ENCODE peak calls at places on chromosomes 13 and 19, in eight cellular contexts. R is putamen; I is GDM1; A is stimulated activated CD8-positive, alpha-beta memory T cell treated with anti-CD3 and anti-CD28 coated beads, Interleukin-4, amount 100 ng/mL, for 24 hours; G is neural crest cell; E is central memory CD8-positive, alpha-beta T cell; F is PC-3; P is sigmoid colon. Y is an unnamed sample.

GRCh38 chr13:27921421-27921960 is 1.7 kb downstream of the PDX1 start:
- DNase-seq in I (no peak), G (no peak), E (no peak), P (no peak), F (no peak), R (no peak), A (no peak), Y (no peak)

GRCh38 chr13:112067871-112068305 is 939 bp downstream of the SOX1 start:
- DNase-seq in E (no peak), R (no peak), I (no peak), G (no peak), A (no peak), F (no peak), P (no peak), Y (no peak)

GRCh38 chr19:36009220-36009619 is 607 bp upstream of the SYNE4 start:
- DNase-seq in E (no peak), A (peak), G (peak), R (no peak), I (no peak), F (peak), P (peak), Y (no peak)

GRCh38 chr13:109819851-109820250 is 33.5 kb upstream of the IRS2 start:
- DNase-seq in A (no peak), G (no peak), E (no peak), I (no peak), R (no peak), F (no peak), P (no peak), Y (no peak)

GRCh38 chr13:76293346-76293745 is 592.9 kb downstream of the KCTD12 start:
- DNase-seq in R (no peak), P (no peak), F (peak), E (no peak), G (no peak), I (no peak), A (no peak), Y (no peak)

GRCh38 chr19:44447864-44448674 is at the start of gene ZNF229:
- DNase-seq in I (no peak), R (peak), F (peak), G (peak), P (peak), A (peak), E (peak), Y (peak)

GRCh38 chr13:30142502-30143211 is 164.7 kb downstream of the KATNAL1 start:
- DNase-seq in P (peak), R (no peak), A (no peak), E (no peak), F (peak), G (no peak), I (no peak), Y (no peak)

GRCh38 chr13:51777921-51778320 is 26.0 kb downstream of the DHRS12 start:
- DNase-seq in I (no peak), G (no peak), A (no peak), R (no peak), E (no peak), P (no peak), F (no peak), Y (no peak)

GRCh38 chr13:37595162-37595561 is 3.4 kb downstream of the POSTN start:
- DNase-seq in G (no peak), A (no peak), R (no peak), P (no peak), F (no peak), I (no peak), E (no peak), Y (no peak)

GRCh38 chr13:33787051-33787591 is 30.8 kb upstream of the RFC3 start:
- DNase-seq in A (no peak), I (peak), R (no peak), P (no peak), G (no peak), E (no peak), F (no peak), Y (peak)